ENCODE peak calls at places on chromosomes 12 and 14, in four cellular contexts. N is right lobe of liver, B is nephron progenitor cell, H is activated B cell treated with CpG ODN at 0.5 μM for 24 hours. Z is an unnamed sample.

GRCh38 chr12:105761075-105761474 is 377.7 kb downstream of the NUAK1 start:
- DNase-seq in N (no peak), B (no peak), H (no peak), Z (no peak)

GRCh38 chr12:121915841-121916321 is 2.5 kb upstream of the CFAP251 start:
- DNase-seq in N (no peak), B (no peak), H (no peak), Z (no peak)

GRCh38 chr14:92631098-92631497 is 117.3 kb downstream of the LGMN start:
- DNase-seq in N (no peak), B (no peak), H (no peak), Z (no peak)

GRCh38 chr12:131233737-131234474 is 280.2 kb downstream of the ADGRD1 start:
- DNase-seq in N (no peak), B (no peak), H (no peak), Z (no peak)

GRCh38 chr12:58888131-58888783 is 32.0 kb downstream of the LRIG3 start:
- DNase-seq in N (peak), B (no peak), H (no peak), Z (no peak)

GRCh38 chr12:122558721-122559641 is 31.9 kb downstream of the KNTC1 start:
- DNase-seq in N (no peak), B (no peak), H (no peak), Z (no peak)

GRCh38 chr14:20934148-20934762 is 21.0 kb upstream of the RNASE2 start:
- DNase-seq in N (no peak), B (peak), H (no peak), Z (no peak)

GRCh38 chr12:120835657-120836056 is 68.5 kb downstream of the SPPL3 start:
- DNase-seq in N (no peak), B (no peak), H (no peak), Z (no peak)

GRCh38 chr12:56990648-56991318 is 15.6 kb downstream of the ZBTB39 start:
- DNase-seq in N (peak), B (no peak), H (no peak), Z (no peak)

GRCh38 chr14:24804813-24805212 is 170.8 kb upstream of the GZMB start:
- DNase-seq in N (no peak), B (no peak), H (no peak), Z (no peak)

GRCh38 chr14:101934751-101935150 is 29.6 kb upstream of the DYNC1H1 start:
- DNase-seq in N (no peak), B (no peak), H (no peak), Z (peak)

GRCh38 chr14:96090441-96091148 is 51.4 kb downstream of the C14orf132 start:
- DNase-seq in N (no peak), B (peak), H (no peak), Z (peak)

GRCh38 chr12:124827588-124828184 is 36.0 kb downstream of the SCARB1 start:
- DNase-seq in N (no peak), B (no peak), H (no peak), Z (no peak)

GRCh38 chr12:98188649-98189048 is 326.7 kb upstream of the TMPO start:
- DNase-seq in N (no peak), B (no peak), H (no peak), Z (no peak)

DNA sequence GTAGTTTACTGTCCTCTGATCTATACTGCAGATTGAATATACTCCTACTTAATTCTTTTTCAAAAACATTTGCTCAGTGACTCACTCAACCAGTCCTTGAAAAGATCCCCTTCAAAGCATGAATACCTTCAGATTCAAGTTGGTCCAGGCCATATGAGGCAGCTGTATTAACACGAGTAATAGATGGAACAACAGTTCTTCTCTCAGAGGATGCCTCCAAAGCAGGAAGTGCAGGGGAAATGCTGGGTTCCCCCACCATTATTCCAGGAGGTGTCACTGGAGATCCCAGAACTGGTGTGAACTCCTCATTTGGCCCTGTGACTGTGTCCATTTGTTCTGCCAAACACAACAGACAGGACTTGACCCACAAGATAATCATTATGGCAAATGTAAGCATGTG is 20.6 kb downstream of the ARMH4 start:
- DNase-seq in N (peak), B (no peak), H (no peak), Z (no peak)
- TF ChIP-seq CTCF in N (no peak), B (no peak), H (no peak), Z (peak)

DNA sequence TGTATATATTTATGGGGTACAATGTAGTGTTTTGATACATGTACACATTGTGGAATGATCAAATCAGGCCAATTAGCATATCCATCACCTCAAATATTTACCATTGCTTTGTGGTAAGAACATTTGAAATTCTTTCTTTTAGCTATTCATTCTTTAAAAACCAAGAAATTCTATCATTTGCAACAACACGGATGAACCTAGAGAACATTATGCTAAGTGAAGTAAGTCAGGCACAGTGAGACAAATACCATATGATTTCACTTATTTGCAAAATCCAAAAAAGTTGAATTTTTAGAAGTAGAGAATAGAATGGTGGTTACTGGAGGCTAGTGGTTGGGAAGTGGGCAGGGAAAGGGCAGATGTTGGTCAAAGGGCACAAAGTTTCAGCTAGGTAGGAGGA is 129.3 kb upstream of the PTPRQ start:
- DNase-seq in N (no peak), B (no peak), H (no peak), Z (no peak)
- TF ChIP-seq CTCF in N (no peak), B (no peak), H (no peak), Z (no peak)

GRCh38 chr12:6667559-6668210 is 4.8 kb upstream of the ING4 start:
- DNase-seq in N (no peak), B (no peak), H (no peak), Z (no peak)
- TF ChIP-seq CTCF in N (no peak), B (no peak), H (no peak), Z (peak)

GRCh38 chr12:99806304-99806703 is 158.8 kb downstream of the GARIN6 start:
- DNase-seq in N (no peak), B (no peak), H (no peak), Z (no peak)

GRCh38 chr12:99809921-99810320 is 162.4 kb downstream of the GARIN6 start:
- DNase-seq in N (no peak), B (no peak), H (no peak), Z (no peak)

GRCh38 chr12:99810718-99811593 is 163.4 kb downstream of the GARIN6 start:
- DNase-seq in N (no peak), B (no peak), H (no peak), Z (no peak)
- TF ChIP-seq CTCF in N (peak), B (no peak), H (no peak), Z (peak)

GRCh38 chr12:27009926-27010325 is 4.3 kb downstream of the TM7SF3 start:
- DNase-seq in N (no peak), B (no peak), H (no peak), Z (no peak)
- TF ChIP-seq CTCF in N (no peak), B (no peak), H (no peak), Z (peak)

DNA sequence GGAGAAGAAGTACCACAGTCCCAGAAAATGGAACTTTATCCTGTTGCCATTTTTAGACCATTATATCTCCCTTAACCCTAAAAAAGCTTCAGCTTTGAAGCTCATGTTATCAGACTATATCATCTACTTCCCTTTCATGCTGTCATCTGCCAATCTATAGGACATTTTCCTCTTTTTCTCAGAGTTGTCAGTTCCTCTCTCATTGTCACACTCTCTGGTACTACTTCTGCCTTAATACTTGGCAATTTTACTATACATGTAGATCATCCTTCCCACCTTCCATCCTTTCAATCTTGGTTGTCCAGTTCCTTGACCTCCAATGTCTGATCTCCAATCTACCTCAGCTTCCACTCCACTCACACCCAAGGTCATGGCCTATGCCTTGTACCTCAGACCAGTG is 57.4 kb downstream of the SLC15A5 start:
- DNase-seq in N (no peak), B (no peak), H (no peak), Z (no peak)
- TF ChIP-seq CTCF in N (no peak), B (no peak), H (no peak), Z (no peak)

GRCh38 chr12:61523276-61523992 is 736.8 kb upstream of the USP15 start:
- DNase-seq in N (no peak), B (no peak), H (no peak), Z (no peak)
- TF ChIP-seq CTCF in N (no peak), B (no peak), H (no peak), Z (no peak)

DNA sequence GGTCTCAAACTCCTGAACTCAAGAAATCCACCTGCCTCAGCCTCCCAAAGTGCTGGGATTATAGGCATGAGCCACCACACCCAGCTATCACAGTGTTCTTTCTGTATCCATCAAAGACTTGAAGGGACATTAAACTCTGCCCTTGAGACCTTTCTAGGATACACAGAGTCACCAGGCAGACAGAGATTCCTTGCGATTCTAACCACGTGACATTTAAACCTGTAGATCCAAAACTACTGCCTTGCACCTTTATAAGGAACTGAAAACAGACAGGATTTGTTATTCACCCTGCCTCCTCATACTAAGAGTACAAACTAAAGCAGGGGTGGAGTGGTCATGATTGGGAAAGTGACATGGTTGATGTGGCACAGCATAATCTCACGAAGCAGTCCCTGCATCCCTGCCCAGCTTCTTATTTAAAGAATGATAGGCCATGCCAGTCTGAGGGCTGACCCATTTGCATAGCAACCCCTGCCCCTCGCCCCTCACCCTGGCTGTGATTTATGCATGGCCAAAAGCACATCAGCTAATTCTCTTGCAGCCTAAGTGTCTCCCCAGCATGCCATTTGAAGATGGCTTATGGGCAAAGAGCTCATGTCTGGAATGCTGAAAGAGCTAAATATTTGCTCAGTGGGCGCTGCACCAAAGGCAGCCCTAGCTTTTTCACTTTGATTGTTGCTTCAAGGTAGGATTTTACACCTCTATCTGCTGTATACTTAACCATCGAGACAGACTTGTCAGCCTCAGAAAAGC is 43.2 kb upstream of the MYBPC1 start:
- DNase-seq in N (no peak), B (no peak), H (no peak), Z (no peak)
- TF ChIP-seq CTCF in N (no peak), B (no peak), H (no peak), Z (no peak)

DNA sequence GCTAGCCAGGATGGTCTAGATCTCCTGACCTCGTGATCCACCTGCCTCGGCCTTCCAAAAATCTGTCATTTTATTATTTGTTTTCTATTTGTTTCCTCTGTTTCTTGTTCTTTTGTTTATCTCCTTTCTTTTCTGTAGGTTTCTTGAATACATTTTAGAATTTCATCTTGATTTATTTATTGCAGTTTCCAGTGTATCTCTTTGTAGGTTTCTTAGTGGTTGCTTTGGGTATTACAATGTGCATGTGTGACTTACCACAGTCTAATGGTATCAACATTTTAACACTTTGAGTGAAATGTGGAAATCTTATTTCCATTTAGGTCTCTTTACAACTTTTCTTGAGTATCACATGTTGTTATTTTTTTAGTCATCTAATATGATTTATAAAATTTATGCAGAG is 29.9 kb upstream of the MUCL1 start:
- DNase-seq in N (no peak), B (no peak), H (no peak), Z (no peak)
- TF ChIP-seq CTCF in N (peak), B (peak), H (no peak), Z (peak)

Z was measured in chondrocyte.